ENCODE peak calls at places on chromosomes 16 and 17, in six cellular contexts. J is IMR-90, L is dorsolateral prefrontal cortex, C is progenitor cell of endocrine pancreas, X is fibroblast of the aortic adventitia, M is transverse colon. I is an unnamed sample.

GRCh38 chr17:59371426-59372099 is 40.1 kb downstream of the YPEL2 start:
- DNase-seq in L (no peak), X (peak), J (no peak), C (no peak), M (peak), I (no peak)

GRCh38 chr17:46974086-46974485 is 5.0 kb downstream of the RPRML start:
- DNase-seq in C (no peak), M (no peak), L (no peak), X (no peak), J (no peak), I (no peak)

GRCh38 chr17:68822752-68823289 is 132.4 kb downstream of the ABCA8 start:
- DNase-seq in J (no peak), M (no peak), L (no peak), C (no peak), X (no peak), I (no peak)

GRCh38 chr17:4497101-4497824 is 1.4 kb upstream of the SPNS2 start:
- DNase-seq in J (peak), L (no peak), C (no peak), M (no peak), X (no peak), I (no peak)

GRCh38 chr16:73949574-73950348 is 346.9 kb upstream of the PSMD7 start:
- DNase-seq in X (peak), C (no peak), J (peak), L (no peak), M (no peak), I (no peak)

GRCh38 chr16:10827691-10828341 is 9.2 kb upstream of the TVP23A start:
- DNase-seq in M (peak), X (peak), C (no peak), L (no peak), J (peak), I (no peak)

GRCh38 chr17:61164517-61164916 is 235.1 kb upstream of the TBX2 start:
- DNase-seq in M (no peak), X (no peak), J (no peak), L (no peak), C (no peak), I (no peak)

GRCh38 chr17:8152981-8153549 is 861 bp upstream of the PER1 start:
- DNase-seq in C (no peak), L (no peak), X (peak), M (no peak), J (no peak), I (no peak)

GRCh38 chr17:18025596-18026407 is 13.2 kb downstream of the ATPAF2 start:
- DNase-seq in M (no peak), X (peak), C (no peak), L (no peak), J (peak), I (no peak)

GRCh38 chr16:79184464-79184863 is 416.1 kb downstream of the MAF start:
- DNase-seq in M (no peak), X (no peak), L (no peak), C (no peak), J (no peak), I (no peak)
- TF ChIP-seq CTCF in M (no peak), X (no peak), L (no peak), C (no peak), J (no peak), I (no peak)

GRCh38 chr16:53888222-53888621 is 184.3 kb downstream of the FTO start:
- DNase-seq in J (no peak), L (no peak), C (no peak), X (no peak), M (no peak), I (no peak)

GRCh38 chr16:53896711-53897110 is 192.8 kb downstream of the FTO start:
- DNase-seq in L (no peak), J (no peak), M (no peak), C (no peak), X (no peak), I (no peak)

GRCh38 chr16:53893731-53894435 is 189.9 kb downstream of the FTO start:
- DNase-seq in M (peak), L (no peak), X (peak), C (no peak), J (peak), I (no peak)

GRCh38 chr16:53891409-53892139 is 187.6 kb downstream of the FTO start:
- DNase-seq in M (no peak), J (no peak), X (no peak), C (no peak), L (no peak), I (no peak)

DNA sequence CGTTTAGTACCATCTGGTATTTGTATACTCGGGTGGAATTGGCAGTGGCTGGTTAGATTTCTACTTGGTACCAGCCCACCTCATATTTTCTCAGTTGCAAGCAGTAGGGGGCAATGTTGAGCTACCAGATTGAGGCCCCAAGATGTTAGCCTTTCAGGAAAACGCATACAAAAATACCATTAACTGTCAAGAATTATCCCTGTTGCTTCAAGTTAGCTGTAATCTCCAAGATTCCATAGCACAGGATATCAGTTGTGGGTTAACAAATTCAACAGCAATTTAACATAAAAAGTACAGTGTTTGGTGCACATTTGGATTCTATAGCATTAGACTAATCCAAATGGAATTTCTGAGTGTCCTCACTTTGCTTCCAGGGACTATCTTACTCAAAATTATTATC is 188.2 kb downstream of the FTO start:
- DNase-seq in C (peak), M (peak), X (peak), L (peak), J (peak), I (peak)
- TF ChIP-seq CTCF in C (peak), M (peak), X (peak), L (peak), J (peak), I (peak)

DNA sequence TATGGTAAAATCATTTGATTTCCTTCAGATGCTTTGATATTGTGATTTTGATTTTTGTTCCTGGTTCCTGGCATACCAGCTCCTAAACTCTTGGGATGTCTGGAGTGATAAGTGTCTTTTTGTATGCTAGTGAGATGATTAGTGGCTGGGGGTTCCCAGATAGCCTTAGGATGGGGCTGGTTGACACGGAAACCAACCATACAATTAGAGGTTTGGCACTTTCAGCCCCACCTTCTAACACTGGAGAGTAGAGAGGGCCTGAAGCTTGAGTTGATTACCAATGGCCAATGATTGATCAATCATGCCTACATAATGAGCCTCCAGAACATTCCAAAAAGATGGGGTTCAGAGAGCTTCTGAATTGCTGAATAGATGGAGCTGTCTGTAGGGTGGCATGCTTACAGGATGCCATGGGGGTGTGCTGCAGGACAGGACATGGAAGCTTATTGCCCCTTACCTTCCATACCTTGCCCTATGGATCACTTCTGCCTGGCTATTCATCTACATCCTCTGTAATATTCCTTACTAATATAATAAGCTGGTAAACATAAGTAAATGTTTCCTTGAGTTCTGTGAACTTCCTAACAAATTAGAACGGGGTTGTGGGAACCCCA is 22.8 kb downstream of the RNF112 start:
- DNase-seq in X (no peak), M (no peak), L (no peak), J (no peak), C (no peak), I (no peak)
- TF ChIP-seq CTCF in X (no peak), M (no peak), L (no peak), J (no peak), C (no peak), I (no peak)

GRCh38 chr16:88610080-88610479 is 28.3 kb upstream of the IL17C start:
- DNase-seq in J (no peak), M (no peak), X (no peak), C (no peak), L (no peak), I (no peak)
- TF ChIP-seq CTCF in J (peak), M (no peak), X (peak), C (peak), L (no peak), I (no peak)

DNA sequence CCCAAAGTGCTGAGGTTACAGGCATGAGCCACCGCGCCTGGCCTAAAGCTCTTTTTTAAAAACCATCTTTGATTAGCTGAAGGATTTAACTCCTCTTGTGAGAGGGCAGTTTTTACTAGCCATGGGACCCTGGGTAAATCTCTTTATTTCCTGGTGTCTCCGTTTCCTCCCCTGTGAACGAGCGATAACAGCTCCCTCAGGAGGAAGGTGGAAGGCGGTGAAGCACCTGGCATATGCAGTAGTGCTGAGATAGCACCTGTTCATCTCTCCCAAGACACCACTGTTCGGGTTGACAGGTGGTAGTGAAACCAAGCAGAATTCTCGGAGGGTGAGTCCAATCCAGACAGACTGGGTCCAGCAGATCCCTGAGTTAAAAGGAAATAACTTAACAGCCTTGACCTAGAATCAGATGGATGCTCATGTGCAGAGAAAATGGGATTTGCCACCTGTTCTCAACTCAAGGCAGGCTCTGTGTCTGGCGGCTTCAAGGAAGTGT is 86.2 kb downstream of the CRISPLD2 start:
- DNase-seq in M (no peak), J (no peak), X (no peak), C (no peak), L (no peak), I (no peak)
- TF ChIP-seq CTCF in M (no peak), J (no peak), X (no peak), C (no peak), L (no peak), I (no peak)

GRCh38 chr17:29954405-29954804 is 13.0 kb downstream of the EFCAB5 start:
- DNase-seq in M (no peak), X (no peak), C (no peak), J (no peak), L (no peak), I (no peak)
- TF ChIP-seq CTCF in M (no peak), X (no peak), C (no peak), J (no peak), L (no peak), I (no peak)

I was measured in natural killer cell.